ENCODE peak calls at places on chromosomes 6 and 20, in four cellular contexts. W, E, J and O are unnamed samples.

GRCh38 chr6:29447670-29448069 is 8.6 kb downstream of the OR10C1 start:
- DNase-seq in J (no peak), E (no peak), W (no peak), O (no peak)

GRCh38 chr6:124955108-124955851 is 7.0 kb upstream of the RNF217 start:
- DNase-seq in J (no peak), W (no peak), E (peak), O (no peak)

GRCh38 chr6:142881290-142881689 is 63.7 kb downstream of the HIVEP2 start:
- DNase-seq in J (no peak), W (no peak), E (no peak), O (no peak)

GRCh38 chr6:166440729-166441128 is 58.0 kb upstream of the MPC1 start:
- DNase-seq in E (no peak), W (no peak), J (no peak), O (no peak)

GRCh38 chr20:50182336-50182735 is 8.3 kb upstream of the CEBPB start:
- DNase-seq in E (no peak), J (no peak), W (no peak), O (peak)

GRCh38 chr20:20931024-20931423 is 175.1 kb downstream of the LINC00237 start:
- DNase-seq in W (no peak), E (no peak), J (no peak), O (no peak)

GRCh38 chr6:142846459-142846831 is 98.5 kb downstream of the HIVEP2 start:
- DNase-seq in W (no peak), J (no peak), E (no peak), O (no peak)

GRCh38 chr20:53718142-53718481 is 124.5 kb upstream of the ZNF217 start:
- DNase-seq in J (no peak), W (no peak), E (no peak), O (no peak)

GRCh38 chr6:137166247-137167098 is 7.0 kb downstream of the IL22RA2 start:
- DNase-seq in W (no peak), E (no peak), J (no peak), O (peak)

GRCh38 chr6:1379026-1379809 is 10.2 kb upstream of the FOXF2 start:
- DNase-seq in E (no peak), J (no peak), W (no peak), O (no peak)

GRCh38 chr6:1379810-1380198 is 9.6 kb upstream of the FOXF2 start:
- DNase-seq in W (no peak), J (no peak), E (no peak), O (no peak)

GRCh38 chr6:1376653-1377052 is 12.7 kb upstream of the FOXF2 start:
- DNase-seq in E (no peak), J (no peak), W (no peak), O (no peak)

GRCh38 chr6:1377526-1378223 is 11.7 kb upstream of the FOXF2 start:
- DNase-seq in J (no peak), E (no peak), W (no peak), O (no peak)

GRCh38 chr6:1378224-1379025 is 11.0 kb upstream of the FOXF2 start:
- DNase-seq in J (no peak), W (no peak), E (no peak), O (no peak)
- TF ChIP-seq SPI1 in J (no peak), W (no peak), E (no peak), O (no peak)

DNA sequence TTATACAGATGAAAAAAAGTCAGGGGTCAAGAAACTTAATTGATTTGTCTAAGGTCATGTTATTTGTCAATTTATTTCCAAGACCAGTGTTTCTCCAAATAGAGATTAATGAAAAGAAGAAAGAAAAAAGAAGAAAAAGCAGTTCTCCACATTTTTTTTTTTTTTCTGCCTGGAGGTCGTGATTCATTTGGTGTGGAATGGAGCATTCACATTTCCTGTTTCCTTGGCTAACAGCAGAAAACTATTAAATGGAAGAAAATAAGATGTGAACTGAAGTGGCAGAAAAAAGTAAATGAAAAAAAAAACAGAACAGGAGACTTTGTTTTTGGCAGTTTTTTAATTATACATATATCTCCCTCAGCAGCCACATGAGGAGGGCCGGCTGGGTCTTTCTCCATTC is 470.8 kb upstream of the ZNF337 start:
- DNase-seq in W (no peak), E (no peak), J (no peak), O (no peak)
- TF ChIP-seq SPI1 in W (no peak), E (no peak), J (no peak), O (no peak)

GRCh38 chr20:51484141-51484815 is 58.2 kb downstream of the NFATC2 start:
- DNase-seq in J (no peak), E (no peak), W (no peak), O (no peak)

GRCh38 chr20:51487076-51487475 is 55.4 kb downstream of the NFATC2 start:
- DNase-seq in E (no peak), J (no peak), W (no peak), O (no peak)

GRCh38 chr20:51488331-51488730 is 54.2 kb downstream of the NFATC2 start:
- DNase-seq in W (no peak), E (no peak), J (no peak), O (no peak)

GRCh38 chr20:51487525-51488279 is 54.8 kb downstream of the NFATC2 start:
- DNase-seq in W (no peak), J (no peak), E (no peak), O (no peak)

DNA sequence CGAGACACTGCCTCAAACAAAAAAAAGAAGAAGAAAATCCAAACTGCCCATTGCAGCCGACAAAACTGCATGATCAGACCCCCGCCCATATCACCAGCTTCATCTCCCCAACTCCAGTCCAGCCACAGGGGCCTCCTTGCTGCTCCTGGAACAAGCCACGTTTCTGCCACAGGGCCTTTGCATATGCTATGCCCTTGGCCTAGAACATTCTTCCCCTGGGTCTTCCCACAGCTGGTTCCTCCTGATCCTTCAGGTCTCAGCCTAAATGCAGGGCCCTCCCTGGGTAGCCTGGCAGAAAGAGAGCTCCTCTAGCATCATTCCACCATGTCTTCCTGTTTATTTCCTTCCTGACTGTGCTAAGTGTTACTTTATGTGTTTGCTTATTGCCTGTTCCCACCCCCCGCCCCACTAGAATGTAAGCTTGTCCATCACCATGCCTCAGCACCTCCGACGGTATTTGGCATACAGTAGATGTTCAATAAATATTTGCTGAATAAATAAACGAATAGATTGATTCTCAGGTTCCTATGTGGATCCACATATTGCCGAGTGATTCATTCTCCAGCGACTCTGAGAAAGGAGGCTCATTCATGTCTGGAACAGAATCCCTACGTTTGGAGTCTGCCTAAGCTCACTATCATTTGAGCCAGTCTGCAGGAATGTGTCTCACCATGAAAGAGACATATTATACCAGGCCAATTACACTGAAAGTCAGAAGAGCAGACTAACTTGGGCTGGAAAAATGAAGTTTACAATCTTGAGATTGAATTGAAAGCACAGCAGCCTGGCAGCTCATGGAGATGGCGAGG is 56.1 kb downstream of the NFATC2 start:
- DNase-seq in E (no peak), W (no peak), J (no peak), O (no peak)
- TF ChIP-seq SPI1 in E (no peak), W (no peak), J (no peak), O (no peak)

GRCh38 chr6:22784611-22785010 is 215.2 kb downstream of the HDGFL1 start:
- DNase-seq in J (no peak), E (no peak), W (no peak), O (no peak)
- TF ChIP-seq SPI1 in J (no peak), E (no peak), W (no peak), O (no peak)

GRCh38 chr6:77624468-77624867 is 28.4 kb upstream of the MEI4 start:
- DNase-seq in E (no peak), W (no peak), J (no peak), O (no peak)

GRCh38 chr6:77619114-77619513 is 33.7 kb upstream of the MEI4 start:
- DNase-seq in W (no peak), E (no peak), J (no peak), O (no peak)

GRCh38 chr6:77620290-77620882 is 32.5 kb upstream of the MEI4 start:
- DNase-seq in W (no peak), J (no peak), E (no peak), O (peak)
- TF ChIP-seq SPI1 in W (no peak), J (no peak), E (no peak), O (no peak)

GRCh38 chr20:61815176-61815575 is 250.5 kb downstream of the TAF4 start:
- DNase-seq in E (no peak), J (no peak), W (no peak), O (no peak)

GRCh38 chr20:61817061-61817460 is 248.6 kb downstream of the TAF4 start:
- DNase-seq in E (no peak), J (no peak), W (no peak), O (no peak)

GRCh38 chr20:61816606-61817005 is 249.1 kb downstream of the TAF4 start:
- DNase-seq in J (no peak), E (no peak), W (no peak), O (no peak)

GRCh38 chr20:61814726-61815125 is 251.0 kb downstream of the TAF4 start:
- DNase-seq in W (no peak), E (no peak), J (no peak), O (no peak)

GRCh38 chr20:61815678-61816077 is 250.0 kb downstream of the TAF4 start:
- DNase-seq in E (no peak), J (no peak), W (no peak), O (no peak)
- TF ChIP-seq SPI1 in E (no peak), J (no peak), W (no peak), O (no peak)

GRCh38 chr6:126374372-126374771 is 34.5 kb downstream of the CENPW start:
- DNase-seq in E (no peak), W (no peak), J (no peak), O (no peak)
- TF ChIP-seq SPI1 in E (no peak), W (no peak), J (no peak), O (no peak)

GRCh38 chr6:37698264-37699137 is 818 bp upstream of the MDGA1 start:
- DNase-seq in E (peak), W (no peak), J (peak), O (no peak)
- TF ChIP-seq SPI1 in E (no peak), W (no peak), J (no peak), O (no peak)

GRCh38 chr6:38564301-38564700 is 75.4 kb downstream of the BTBD9 start:
- DNase-seq in J (no peak), W (no peak), E (no peak), O (no peak)

GRCh38 chr6:38571721-38572120 is 68.0 kb downstream of the BTBD9 start:
- DNase-seq in J (no peak), W (no peak), E (no peak), O (no peak)

GRCh38 chr6:38570750-38571149 is 69.0 kb downstream of the BTBD9 start:
- DNase-seq in E (no peak), W (no peak), J (no peak), O (no peak)

GRCh38 chr6:38566295-38566694 is 73.4 kb downstream of the BTBD9 start:
- DNase-seq in E (no peak), W (no peak), J (no peak), O (no peak)

DNA sequence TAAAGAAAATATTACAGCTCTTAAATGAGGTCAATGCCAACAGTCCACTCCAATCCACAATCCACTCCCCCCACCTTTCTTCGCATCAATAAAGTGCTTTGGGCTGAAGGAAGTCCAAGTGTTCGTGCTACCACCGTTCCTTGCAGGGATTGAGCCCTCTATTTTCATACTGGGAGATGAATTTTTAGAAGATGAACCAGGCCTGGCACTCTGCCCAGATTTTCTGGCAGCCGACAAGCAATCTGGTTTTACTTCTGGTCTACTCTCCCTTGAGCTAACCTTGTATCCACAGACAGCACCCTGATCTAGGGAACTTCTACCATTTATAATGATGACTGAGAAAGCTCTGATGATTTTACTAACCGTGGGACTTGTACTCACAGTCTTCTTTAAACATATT is 72.3 kb downstream of the BTBD9 start:
- DNase-seq in W (no peak), E (no peak), J (no peak), O (no peak)
- TF ChIP-seq SPI1 in W (no peak), E (no peak), J (no peak), O (no peak)